ENCODE peak calls at places on chromosomes 16 and 17, in four cellular contexts. R, Y, A and E are unnamed samples.

GRCh38 chr17:42453544-42453943 is 5.1 kb upstream of the ATP6V0A1 start:
- DNase-seq in R (peak; percentile 45), Y (no peak), A (no peak), E (no peak)

GRCh38 chr16:18803569-18804462 is 2.5 kb upstream of the ARL6IP1 start:
- DNase-seq in R (peak; percentile 35), Y (peak; percentile 42), A (peak; percentile 73), E (no peak)

GRCh38 chr16:48022496-48022895 is 133.3 kb downstream of the ABCC12 start:
- DNase-seq in R (no peak), Y (no peak), A (no peak), E (no peak)

GRCh38 chr16:28974007-28974436 is 556 bp upstream of the SPNS1 start:
- DNase-seq in R (peak; percentile 41), Y (peak; percentile 65), A (peak; percentile 73), E (peak; percentile 71)

GRCh38 chr17:80761421-80761871 is 216.8 kb downstream of the RPTOR start:
- DNase-seq in R (no peak), Y (peak; percentile 88), A (peak; percentile 82), E (no peak)

GRCh38 chr17:18141210-18141803 is 32.8 kb downstream of the MYO15A start:
- DNase-seq in R (peak; percentile 75), Y (peak; percentile 55), A (peak; percentile 72), E (peak; percentile 65)

GRCh38 chr16:6016530-6017184 is 919.1 kb upstream of the EEF2KMT start:
- DNase-seq in R (peak; percentile 8), Y (no peak), A (peak; percentile 43), E (no peak)

GRCh38 chr17:17757944-17758343 is 76.7 kb downstream of the RAI1 start:
- DNase-seq in R (peak; percentile 77), Y (no peak), A (no peak), E (no peak)

GRCh38 chr17:8312251-8312650 is 2.2 kb downstream of the ARHGEF15 start:
- DNase-seq in R (no peak), Y (no peak), A (no peak), E (no peak)

GRCh38 chr16:71460246-71460645 is 1.8 kb downstream of the ZNF23 start:
- DNase-seq in R (no peak), Y (peak; percentile 88), A (peak; percentile 80), E (no peak)

GRCh38 chr16:73232555-73233422 is 184.9 kb upstream of the ZFHX3 start:
- DNase-seq in R (no peak), Y (peak; percentile 100), A (peak; percentile 94), E (no peak)

GRCh38 chr17:58783380-58783779 is 27.7 kb downstream of the PPM1E start:
- DNase-seq in R (no peak), Y (no peak), A (no peak), E (peak; percentile 50)

GRCh38 chr17:50903604-50904521 is 37.7 kb upstream of the TOB1 start:
- DNase-seq in R (peak; percentile 67), Y (peak; percentile 84), A (peak; percentile 81), E (no peak)

GRCh38 chr16:17718495-17718894 is 247.7 kb upstream of the XYLT1 start:
- DNase-seq in R (no peak), Y (no peak), A (no peak), E (no peak)

GRCh38 chr16:88963583-88963982 is 13.4 kb downstream of the CBFA2T3 start:
- DNase-seq in R (no peak), Y (no peak), A (no peak), E (no peak)

GRCh38 chr17:48441231-48441711 is 11.3 kb upstream of the SKAP1 start:
- DNase-seq in R (peak; percentile 95), Y (no peak), A (no peak), E (no peak)

GRCh38 chr16:72872966-72873365 is 175.0 kb downstream of the ZFHX3 start:
- DNase-seq in R (no peak), Y (no peak), A (no peak), E (no peak)

DNA sequence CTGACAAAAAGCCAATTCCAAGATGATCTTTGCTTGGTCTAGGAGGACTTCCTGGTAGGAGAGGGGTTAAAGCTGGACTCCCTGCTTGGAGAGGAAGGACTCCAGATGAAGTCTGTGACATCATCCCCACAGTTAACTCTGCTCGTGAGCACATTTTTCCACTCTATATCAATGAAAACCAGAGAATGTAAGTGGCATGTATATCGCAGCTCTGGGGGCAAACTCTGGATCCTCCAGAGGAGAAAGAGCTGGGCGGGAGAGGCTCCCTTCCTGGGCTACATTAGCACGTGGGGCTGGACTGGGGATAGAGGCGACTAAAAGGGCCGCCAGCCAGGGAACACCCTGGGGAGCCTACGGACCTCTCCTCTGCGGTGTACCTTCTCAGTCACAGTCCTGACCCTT is 34.1 kb downstream of the HIC1 start:
- DNase-seq in R (no peak), Y (peak; percentile 73), A (peak; percentile 79), E (no peak)
- H3K4me3 ChIP-seq in R (peak overlapping the region; percentile 66), Y (peak overlapping the region; percentile 26), A (peak overlapping the region; percentile 33), E (no peak overlapping the region)

GRCh38 chr17:67243284-67243683 is 1.7 kb downstream of the HELZ start:
- DNase-seq in R (no peak), Y (no peak), A (no peak), E (no peak)
- H3K4me3 ChIP-seq in R (peak overlapping the region; percentile 79), Y (no peak overlapping the region), A (peak overlapping the region; percentile 90), E (peak overlapping the region; percentile 85)

GRCh38 chr17:75396781-75397180 is 8.7 kb downstream of the GRB2 start:
- DNase-seq in R (peak; percentile 54), Y (no peak), A (no peak), E (no peak)
- H3K4me3 ChIP-seq in R (peak overlapping the region; percentile 69), Y (no peak overlapping the region), A (no peak overlapping the region), E (no peak overlapping the region)

DNA sequence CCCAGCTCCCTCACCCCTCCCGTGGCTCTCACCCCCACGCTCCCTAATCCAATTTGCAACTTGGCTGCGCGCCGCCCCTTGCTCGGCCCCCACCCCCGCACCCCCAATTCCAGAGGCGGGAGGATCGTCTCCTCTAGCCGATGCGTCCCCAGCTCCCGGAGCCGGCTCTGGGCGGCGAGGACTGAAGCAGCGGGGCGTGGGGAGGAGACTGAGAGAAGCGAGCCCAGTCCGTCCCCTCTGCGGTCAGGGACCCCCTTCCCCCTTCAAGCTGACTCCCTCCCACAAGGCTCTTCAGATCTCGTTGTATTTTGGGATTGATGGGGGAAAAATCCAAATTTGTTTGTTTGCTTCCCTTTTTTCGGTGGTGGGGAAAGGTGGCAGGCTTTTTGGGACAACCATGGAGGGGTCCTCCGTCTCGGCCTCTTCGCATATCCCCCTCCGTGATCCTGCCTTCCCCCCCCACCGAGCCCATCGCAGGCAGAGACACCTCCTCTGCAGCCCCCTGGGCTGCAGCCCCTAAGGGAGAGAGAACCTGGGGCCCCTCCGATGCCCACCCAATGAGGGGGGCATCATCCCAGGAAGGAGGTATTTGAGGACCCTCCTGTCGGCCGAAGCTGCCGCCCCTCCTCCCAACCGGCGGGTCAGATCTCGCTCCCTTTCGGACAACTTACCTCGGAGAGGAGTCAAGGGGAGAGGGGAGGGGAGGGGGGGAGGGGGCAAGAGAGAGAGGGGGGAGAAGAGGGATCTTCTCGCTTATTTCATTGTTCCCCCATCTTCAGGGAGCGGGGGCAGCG is 466 bp downstream of the NEUROD2 start:
- DNase-seq in R (no peak), Y (no peak), A (no peak), E (no peak)
- H3K4me3 ChIP-seq in R (no peak overlapping the region), Y (no peak overlapping the region), A (no peak overlapping the region), E (no peak overlapping the region)

GRCh38 chr17:81929253-81930141 is 2.0 kb upstream of the MAFG start:
- DNase-seq in R (no peak), Y (no peak), A (no peak), E (no peak)
- H3K4me3 ChIP-seq in R (no peak overlapping the region), Y (no peak overlapping the region), A (no peak overlapping the region), E (no peak overlapping the region)

GRCh38 chr16:78519896-78520295 is 420.4 kb downstream of the WWOX start:
- DNase-seq in R (no peak), Y (no peak), A (no peak), E (no peak)
- H3K4me3 ChIP-seq in R (no peak overlapping the region), Y (no peak overlapping the region), A (no peak overlapping the region), E (no peak overlapping the region)

GRCh38 chr17:31511176-31511540 is 119.7 kb downstream of the RAB11FIP4 start:
- DNase-seq in R (no peak), Y (no peak), A (no peak), E (no peak)

GRCh38 chr17:31509805-31510177 is 118.3 kb downstream of the RAB11FIP4 start:
- DNase-seq in R (no peak), Y (no peak), A (no peak), E (no peak)

GRCh38 chr17:31509095-31509804 is 117.8 kb downstream of the RAB11FIP4 start:
- DNase-seq in R (no peak), Y (no peak), A (no peak), E (no peak)

GRCh38 chr17:31511583-31511982 is 120.1 kb downstream of the RAB11FIP4 start:
- DNase-seq in R (no peak), Y (no peak), A (no peak), E (no peak)

DNA sequence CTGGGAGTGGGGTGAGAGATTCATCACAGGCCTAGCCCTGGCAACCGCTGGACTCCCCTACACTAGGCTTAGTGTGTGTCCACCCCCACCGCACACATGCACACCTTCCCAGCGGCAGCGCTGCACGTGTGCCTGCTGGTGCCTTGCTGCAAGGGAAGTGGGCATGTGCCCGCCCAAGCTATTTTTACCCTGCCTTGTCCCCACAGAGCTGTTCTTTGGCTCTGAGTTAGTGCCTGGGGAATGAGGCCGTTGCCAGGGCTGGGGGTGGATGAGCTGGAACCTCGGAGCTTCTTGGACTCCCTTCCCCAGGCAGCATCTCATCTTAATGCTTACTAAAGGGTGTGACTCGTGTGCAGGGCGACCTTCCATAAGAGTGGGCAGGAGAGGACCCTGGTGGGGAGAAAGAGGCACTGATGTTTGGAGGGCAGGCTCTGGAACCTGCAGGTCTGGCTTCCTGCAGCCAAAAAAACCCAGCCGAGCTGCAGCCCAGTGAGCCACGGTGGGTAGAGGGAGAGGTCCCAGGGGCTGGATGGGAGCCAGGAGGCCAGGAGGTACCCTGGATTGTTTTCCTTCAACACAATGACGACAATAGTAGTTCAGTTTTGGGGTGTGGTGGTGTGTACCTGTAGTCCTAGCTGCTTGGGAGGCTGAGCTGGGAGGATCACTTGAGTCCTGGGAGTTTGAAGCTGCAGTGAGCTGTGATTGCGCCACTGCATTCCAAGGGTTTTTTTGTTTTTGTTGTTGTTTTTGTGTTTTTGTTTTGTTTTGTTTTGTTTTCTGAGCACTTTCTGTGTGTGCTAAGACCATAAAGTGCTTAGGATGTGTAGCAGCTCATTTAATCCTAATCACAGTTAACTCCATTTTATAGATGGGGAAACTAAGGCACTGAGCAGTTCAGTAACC is 119.0 kb downstream of the RAB11FIP4 start:
- DNase-seq in R (no peak), Y (peak; percentile 58), A (no peak), E (no peak)
- H3K4me3 ChIP-seq in R (no peak overlapping the region), Y (no peak overlapping the region), A (no peak overlapping the region), E (no peak overlapping the region)

GRCh38 chr16:24075929-24076716 is 180.0 kb upstream of the CACNG3 start:
- DNase-seq in R (peak; percentile 27), Y (no peak), A (no peak), E (peak; percentile 26)
- H3K4me3 ChIP-seq in R (peak overlapping the region; percentile 4), Y (no peak overlapping the region), A (no peak overlapping the region), E (no peak overlapping the region)